ENCODE peak calls at places on chromosomes 2 and 18, in nine cellular contexts. R, T, W, J, G, Y, K, I and N are unnamed samples.

GRCh38 chr2:69693472-69694450 is 48.2 kb upstream of the ANXA4 start:
- DNase-seq in T (no peak), K (no peak), W (no peak), R (no peak), J (no peak), Y (no peak), G (peak), I (peak), N (peak)

GRCh38 chr2:119137502-119137901 is 21.0 kb downstream of the C1QL2 start:
- DNase-seq in R (no peak), I (no peak), G (no peak), J (no peak), K (no peak), Y (no peak), W (no peak), T (no peak), N (no peak)

GRCh38 chr18:48342588-48342987 is 66.6 kb downstream of the ZBTB7C start:
- DNase-seq in G (no peak), K (no peak), J (no peak), R (no peak), I (no peak), T (no peak), W (no peak), Y (peak), N (no peak)

GRCh38 chr2:121583555-121583954 is 52.9 kb downstream of the RNU4ATAC start:
- DNase-seq in J (no peak), W (no peak), G (no peak), R (no peak), I (no peak), Y (no peak), K (no peak), T (no peak), N (no peak)

GRCh38 chr2:109302319-109302718 is 173.3 kb downstream of the SH3RF3 start:
- DNase-seq in R (no peak), W (no peak), J (no peak), Y (no peak), T (no peak), K (no peak), G (no peak), I (no peak), N (no peak)

GRCh38 chr2:96501471-96501874 is 3.7 kb downstream of the NEURL3 start:
- DNase-seq in Y (no peak), I (no peak), T (no peak), J (peak), R (no peak), W (no peak), G (no peak), K (no peak), N (no peak)

GRCh38 chr2:68835636-68836035 is 35.6 kb downstream of the BMP10 start:
- DNase-seq in I (peak), K (no peak), Y (no peak), G (no peak), W (no peak), T (no peak), R (no peak), J (no peak), N (peak)

GRCh38 chr2:64838817-64839216 is 150.4 kb upstream of the SLC1A4 start:
- DNase-seq in Y (peak), G (no peak), I (no peak), K (peak), J (no peak), W (no peak), T (no peak), R (peak), N (peak)

GRCh38 chr2:3207091-3207491 is 170.5 kb downstream of the EIPR1 start:
- DNase-seq in I (no peak), G (no peak), K (no peak), T (no peak), W (no peak), J (peak), Y (no peak), R (no peak), N (no peak)

GRCh38 chr18:48863432-48864065 is 87.2 kb downstream of the SMAD7 start:
- DNase-seq in G (no peak), I (no peak), R (no peak), K (no peak), W (no peak), T (no peak), J (no peak), Y (peak), N (no peak)

GRCh38 chr2:221202431-221202830 is 369.7 kb downstream of the EPHA4 start:
- DNase-seq in J (no peak), I (peak), Y (no peak), R (no peak), G (no peak), W (no peak), K (no peak), T (no peak), N (no peak)

GRCh38 chr2:27042159-27042661 is 9.3 kb upstream of the AGBL5 start:
- DNase-seq in K (no peak), W (no peak), I (peak), R (peak), Y (no peak), T (no peak), J (no peak), G (no peak), N (no peak)

GRCh38 chr18:62763101-62763521 is 47.8 kb downstream of the PHLPP1 start:
- DNase-seq in K (no peak), I (no peak), T (no peak), W (no peak), G (no peak), Y (no peak), R (no peak), J (no peak), N (no peak)

GRCh38 chr2:108906403-108907077 is 82.5 kb downstream of the EDAR start:
- DNase-seq in R (no peak), W (no peak), I (no peak), J (peak), T (no peak), Y (no peak), G (no peak), K (no peak), N (no peak)

GRCh38 chr2:55859875-55860274 is 63.7 kb downstream of the EFEMP1 start:
- DNase-seq in I (peak), R (no peak), J (no peak), Y (no peak), G (no peak), W (no peak), T (no peak), K (no peak), N (no peak)

GRCh38 chr2:43349944-43350343 is 123.5 kb upstream of the ZFP36L2 start:
- DNase-seq in I (no peak), K (no peak), G (no peak), J (no peak), T (no peak), R (peak), W (no peak), Y (no peak), N (no peak)

GRCh38 chr2:206635016-206635415 is 7.3 kb upstream of the FAM237A start:
- DNase-seq in G (no peak), R (peak), T (no peak), J (no peak), W (no peak), Y (no peak), I (no peak), K (no peak), N (no peak)

GRCh38 chr2:123303735-123304134 is 721.4 kb upstream of the CNTNAP5 start:
- DNase-seq in R (no peak), W (no peak), K (no peak), Y (no peak), J (no peak), T (no peak), I (no peak), G (no peak), N (no peak)

GRCh38 chr18:28961669-28962228 is 784.8 kb upstream of the CDH2 start:
- DNase-seq in R (peak), W (peak), J (no peak), T (no peak), G (no peak), K (no peak), I (peak), Y (no peak), N (peak)

GRCh38 chr2:168155680-168156079 is 91.7 kb downstream of the STK39 start:
- DNase-seq in I (no peak), K (no peak), Y (no peak), T (no peak), J (no peak), G (no peak), W (no peak), R (no peak), N (no peak)

GRCh38 chr2:234858790-234859329 is 93.0 kb upstream of the SH3BP4 start:
- DNase-seq in R (no peak), Y (no peak), W (no peak), K (no peak), I (no peak), T (no peak), G (no peak), J (no peak), N (no peak)

GRCh38 chr2:7612969-7613368 is 695.8 kb downstream of the RNF144A start:
- DNase-seq in G (no peak), R (peak), Y (no peak), I (no peak), T (no peak), K (peak), W (no peak), J (no peak), N (no peak)

GRCh38 chr2:127066942-127067341 is 40.0 kb downstream of the BIN1 start:
- DNase-seq in T (no peak), J (no peak), G (no peak), R (no peak), I (no peak), K (no peak), W (no peak), Y (peak), N (no peak)

GRCh38 chr18:7452331-7452730 is 114.8 kb upstream of the PTPRM start:
- DNase-seq in J (peak), Y (no peak), W (peak), T (no peak), G (no peak), I (peak), K (no peak), R (peak), N (peak)